ENCODE peak calls at places on chromosomes 11 and 22, in five cellular contexts. D, A, Q, Y and L are unnamed samples.

GRCh38 chr22:44362249-44363040 is 49.7 kb upstream of the SHISAL1 start:
- DNase-seq in D (peak; percentile 17), A (no peak), Q (no peak), Y (no peak), L (no peak)

GRCh38 chr11:26622201-26622600 is 50.1 kb upstream of the MUC15 start:
- DNase-seq in A (no peak), Q (no peak), D (no peak), Y (no peak), L (no peak)

GRCh38 chr11:26201411-26201810 is 130.5 kb upstream of the ANO3 start:
- DNase-seq in D (no peak), Q (no peak), A (no peak), Y (no peak), L (no peak)

GRCh38 chr11:102971766-102972165 is 16.2 kb upstream of the MMP13 start:
- DNase-seq in D (no peak), A (no peak), Y (no peak), Q (no peak), L (no peak)

GRCh38 chr22:20751185-20751851 is 22.6 kb upstream of the SERPIND1 start:
- DNase-seq in A (peak; percentile 11), D (peak; percentile 61), Y (no peak), Q (no peak), L (no peak)

GRCh38 chr11:82960000-82960778 is 58.7 kb downstream of the DDIAS start:
- DNase-seq in Q (peak; percentile 81), Y (peak; percentile 81), D (no peak), A (no peak), L (no peak)

GRCh38 chr11:9574806-9575530 is 1.5 kb downstream of the WEE1 start:
- DNase-seq in D (peak; percentile 86), A (peak; percentile 92), Q (no peak), Y (peak; percentile 43), L (no peak)

GRCh38 chr11:84914511-84914910 is 712.6 kb downstream of the DLG2 start:
- DNase-seq in Q (no peak), Y (no peak), A (no peak), D (no peak), L (no peak)

GRCh38 chr11:34149786-34150185 is 44.4 kb downstream of the NAT10 start:
- DNase-seq in A (peak; percentile 29), Y (no peak), D (peak; percentile 49), Q (no peak), L (no peak)

GRCh38 chr11:68040121-68040956 is 1.5 kb downstream of the TCIRG1 start:
- DNase-seq in A (peak; percentile 81), D (peak; percentile 92), Y (peak; percentile 79), Q (peak; percentile 84), L (no peak)

GRCh38 chr11:57648791-57649735 is 649 bp downstream of the YPEL4 start:
- DNase-seq in A (peak; percentile 56), Y (no peak), D (no peak), Q (peak; percentile 48), L (no peak)

GRCh38 chr11:9625158-9625557 is 38.7 kb upstream of the SWAP70 start:
- DNase-seq in Y (no peak), A (no peak), Q (no peak), D (no peak), L (no peak)

GRCh38 chr22:25536578-25536977 is 27.9 kb upstream of the GRK3 start:
- DNase-seq in D (no peak), Y (no peak), A (peak; percentile 13), Q (no peak), L (no peak)

GRCh38 chr22:44380716-44381500 is 68.2 kb upstream of the SHISAL1 start:
- DNase-seq in Q (no peak), Y (no peak), D (peak; percentile 40), A (no peak), L (no peak)

GRCh38 chr11:124481365-124482323 is 36.1 kb upstream of the OR8B8 start:
- DNase-seq in A (peak; percentile 85), D (no peak), Q (peak; percentile 8), Y (peak; percentile 9), L (no peak)

GRCh38 chr22:49967333-49968241 is 7.0 kb downstream of the PIM3 start:
- DNase-seq in Q (peak; percentile 51), Y (no peak), D (peak; percentile 87), A (peak; percentile 60), L (no peak)

GRCh38 chr11:103662880-103663279 is 373.6 kb upstream of the DDI1 start:
- DNase-seq in Q (peak; percentile 7), Y (peak; percentile 8), A (no peak), D (no peak), L (no peak)

GRCh38 chr11:118491041-118491440 is 36.2 kb upstream of the TTC36 start:
- DNase-seq in Y (no peak), D (no peak), Q (no peak), A (no peak), L (no peak)

GRCh38 chr11:118484405-118484804 is 42.9 kb upstream of the TTC36 start:
- DNase-seq in Y (no peak), D (no peak), A (no peak), Q (no peak), L (no peak)

GRCh38 chr11:118488480-118489109 is 38.7 kb upstream of the TTC36 start:
- DNase-seq in Q (peak; percentile 79), A (peak; percentile 89), Y (peak; percentile 88), D (no peak), L (no peak)

DNA sequence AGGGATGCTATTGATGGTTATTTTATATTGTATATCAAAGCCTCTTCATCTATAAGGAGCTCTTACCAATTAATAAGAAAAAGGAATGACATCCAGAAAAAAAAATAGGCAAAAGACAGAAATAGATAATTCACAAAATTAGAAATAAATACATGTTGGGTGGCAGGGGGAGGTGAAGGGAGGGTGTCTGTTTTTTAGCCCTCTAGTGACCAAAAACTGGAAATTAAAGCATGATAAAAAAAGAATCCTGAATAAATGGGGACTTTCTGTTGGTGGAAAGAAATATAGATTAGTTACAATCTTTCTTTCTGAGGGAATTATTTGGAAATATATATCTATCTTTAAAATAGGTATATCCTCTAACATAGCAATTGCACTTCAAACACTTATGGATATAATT is 42.0 kb upstream of the TTC36 start:
- DNase-seq in Y (no peak), A (peak; percentile 2), D (no peak), Q (no peak), L (no peak)
- TF ChIP-seq CTCF in Y (no peak), A (peak; percentile 14), D (no peak), Q (peak; percentile 67), L (no peak)

DNA sequence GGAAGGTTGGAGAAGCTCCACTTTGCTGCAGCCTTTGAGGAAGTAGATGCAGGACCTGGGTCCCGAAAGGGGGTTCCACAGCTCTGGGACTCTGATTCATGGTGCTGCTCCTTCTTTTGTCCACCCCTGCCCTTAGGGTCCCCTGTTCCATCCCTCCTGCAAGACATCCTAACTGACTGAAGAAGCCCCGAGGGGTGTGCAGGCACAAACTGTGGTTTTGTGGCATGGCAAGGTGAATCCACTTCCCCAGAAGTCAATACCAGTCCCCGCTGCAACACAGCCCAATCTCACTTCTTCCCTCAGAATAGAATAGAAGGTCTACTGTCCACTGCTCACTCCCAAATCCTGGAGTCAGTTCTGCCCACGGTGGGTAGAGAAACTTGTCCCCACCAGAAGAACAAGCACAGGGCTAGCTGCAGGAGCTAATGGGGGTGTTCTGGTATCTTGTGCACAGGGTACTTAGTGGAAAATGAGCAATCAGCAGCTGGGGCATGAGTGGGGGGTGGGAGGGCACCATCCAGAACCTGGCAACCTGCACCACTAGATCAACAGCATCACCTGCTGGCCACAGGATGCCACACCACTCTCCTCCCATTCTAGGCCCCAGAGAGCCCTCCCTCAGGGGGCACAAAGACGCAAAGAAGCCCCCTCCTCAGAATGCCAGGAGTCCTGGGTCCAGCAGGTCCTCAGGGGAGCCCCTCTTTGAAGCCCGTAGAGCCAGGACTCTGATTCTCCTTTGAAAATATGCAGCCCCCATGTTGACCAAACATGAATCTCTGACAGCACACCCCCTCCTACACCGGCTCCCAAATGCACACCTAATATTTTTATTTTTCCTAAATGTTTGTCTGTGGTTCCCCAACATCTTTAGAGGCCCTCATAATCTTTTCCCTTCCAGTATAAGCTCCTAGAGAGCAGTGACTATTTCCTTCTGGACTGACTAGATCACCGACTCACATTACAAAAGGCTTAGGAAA is 14.1 kb downstream of the SPATA19 start:
- DNase-seq in D (no peak), Y (no peak), A (no peak), Q (no peak), L (no peak)
- TF ChIP-seq CTCF in D (no peak), Y (peak; percentile 44), A (peak; percentile 7), Q (peak; percentile 29), L (peak; percentile 64)

DNA sequence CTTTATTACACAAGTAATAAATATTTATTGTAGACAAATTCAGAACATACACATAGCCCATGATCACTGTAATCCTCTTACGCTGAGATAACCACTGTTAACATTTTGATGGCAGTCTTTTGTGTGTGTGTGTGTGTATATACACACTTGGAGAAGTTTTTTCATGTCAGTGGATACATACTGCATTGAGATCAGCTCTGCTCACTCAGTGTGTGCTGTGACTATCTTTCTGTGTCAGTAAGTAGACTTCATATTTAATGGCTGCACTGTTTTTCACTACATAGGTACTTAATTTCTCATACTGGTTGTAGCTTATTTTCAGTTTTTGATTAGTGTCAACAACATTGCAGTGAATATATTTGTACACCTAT is 82.9 kb downstream of the FAM83F start:
- DNase-seq in D (no peak), Y (no peak), Q (no peak), A (no peak), L (no peak)
- TF ChIP-seq CTCF in D (no peak), Y (no peak), Q (no peak), A (no peak), L (no peak)

DNA sequence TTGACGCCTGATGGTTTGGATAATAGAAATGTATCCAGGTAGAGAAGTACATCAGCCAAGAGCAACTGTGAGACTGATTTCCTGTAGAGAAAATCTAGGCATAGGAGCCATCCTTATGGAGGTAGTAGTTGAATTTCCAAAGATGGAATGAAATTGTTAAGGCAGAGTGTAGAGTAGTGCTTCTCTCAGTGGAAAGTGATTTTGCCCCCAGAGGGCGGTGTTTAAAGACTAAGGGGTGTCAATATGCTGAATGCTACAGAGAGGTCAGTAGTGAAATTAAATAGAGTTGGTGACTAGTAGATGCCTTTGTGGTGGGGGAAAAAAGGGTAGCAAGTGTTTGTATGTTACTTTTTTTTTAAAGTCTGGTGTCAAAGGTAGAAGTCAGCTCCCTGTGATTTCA is 54.5 kb downstream of the TRIM44 start:
- DNase-seq in D (no peak), A (no peak), Q (no peak), Y (peak; percentile 18), L (no peak)
- TF ChIP-seq CTCF in D (no peak), A (peak; percentile 18), Q (peak; percentile 45), Y (peak; percentile 9), L (peak; percentile 18)

GRCh38 chr11:128690746-128691091 is 3.2 kb upstream of the FLI1 start:
- DNase-seq in A (no peak), Q (no peak), Y (no peak), D (peak; percentile 66), L (no peak)

GRCh38 chr11:128689586-128689945 is 4.3 kb upstream of the FLI1 start:
- DNase-seq in A (no peak), Y (no peak), D (peak; percentile 71), Q (no peak), L (no peak)

GRCh38 chr11:128689946-128690745 is 3.7 kb upstream of the FLI1 start:
- DNase-seq in Y (no peak), D (peak; percentile 62), A (peak; percentile 55), Q (no peak), L (no peak)

GRCh38 chr11:128692750-128693578 is 908 bp upstream of the FLI1 start:
- DNase-seq in A (peak; percentile 71), Q (peak; percentile 42), D (peak; percentile 89), Y (peak; percentile 43), L (no peak)

GRCh38 chr11:128691802-128692749 is 1.8 kb upstream of the FLI1 start:
- DNase-seq in D (peak; percentile 63), A (no peak), Y (no peak), Q (no peak), L (no peak)
- TF ChIP-seq CTCF in D (no peak), A (peak; percentile 38), Y (no peak), Q (peak; percentile 48), L (no peak)